ENCODE peak calls at places on chromosomes 5 and 9, in eight cellular contexts. One of them, this sample, is unnamed.

GRCh38 chr5:41763096-41763495 is 107.1 kb downstream of the OXCT1 start:
- DNase-seq in heart left ventricle: no peak
- DNase-seq in WERI-Rb-1: no peak
- DNase-seq in A549: no peak
- DNase-seq in H7: no peak
- DNase-seq in CD4-positive, alpha-beta memory T cell: no peak
- DNase-seq in tibial nerve: no peak
- DNase-seq in IMR-90: peak
- DNase-seq in this sample: peak

GRCh38 chr9:86369810-86370209 is 15.6 kb upstream of the TUT7 start:
- DNase-seq in heart left ventricle: no peak
- DNase-seq in WERI-Rb-1: no peak
- DNase-seq in A549: no peak
- DNase-seq in H7: no peak
- DNase-seq in CD4-positive, alpha-beta memory T cell: no peak
- DNase-seq in tibial nerve: no peak
- DNase-seq in IMR-90: no peak
- DNase-seq in this sample: no peak

GRCh38 chr5:94793113-94793815 is 174.8 kb downstream of the SLF1 start:
- DNase-seq in heart left ventricle: no peak
- DNase-seq in WERI-Rb-1: no peak
- DNase-seq in A549: no peak
- DNase-seq in H7: no peak
- DNase-seq in CD4-positive, alpha-beta memory T cell: peak
- DNase-seq in tibial nerve: no peak
- DNase-seq in IMR-90: peak
- DNase-seq in this sample: peak

GRCh38 chr5:115898656-115899055 is 56.9 kb downstream of the AP3S1 start:
- DNase-seq in heart left ventricle: no peak
- DNase-seq in WERI-Rb-1: no peak
- DNase-seq in A549: no peak
- DNase-seq in H7: no peak
- DNase-seq in CD4-positive, alpha-beta memory T cell: no peak
- DNase-seq in tibial nerve: no peak
- DNase-seq in IMR-90: peak
- DNase-seq in this sample: no peak

GRCh38 chr5:126003309-126003708 is 419.9 kb upstream of the GRAMD2B start:
- DNase-seq in heart left ventricle: peak
- DNase-seq in WERI-Rb-1: no peak
- DNase-seq in A549: no peak
- DNase-seq in H7: no peak
- DNase-seq in CD4-positive, alpha-beta memory T cell: no peak
- DNase-seq in tibial nerve: peak
- DNase-seq in IMR-90: peak
- DNase-seq in this sample: peak

GRCh38 chr5:106127341-106127781 is 1543.4 kb downstream of the EFNA5 start:
- DNase-seq in heart left ventricle: no peak
- DNase-seq in WERI-Rb-1: no peak
- DNase-seq in A549: no peak
- DNase-seq in H7: no peak
- DNase-seq in CD4-positive, alpha-beta memory T cell: no peak
- DNase-seq in tibial nerve: no peak
- DNase-seq in IMR-90: peak
- DNase-seq in this sample: no peak

GRCh38 chr5:55997742-55998351 is 3.1 kb upstream of the IL6ST start:
- DNase-seq in heart left ventricle: no peak
- DNase-seq in WERI-Rb-1: no peak
- DNase-seq in A549: peak
- DNase-seq in H7: no peak
- DNase-seq in CD4-positive, alpha-beta memory T cell: no peak
- DNase-seq in tibial nerve: no peak
- DNase-seq in IMR-90: peak
- DNase-seq in this sample: peak

GRCh38 chr5:157708866-157709265 is 22.4 kb upstream of the THG1L start:
- DNase-seq in heart left ventricle: no peak
- DNase-seq in WERI-Rb-1: no peak
- DNase-seq in A549: no peak
- DNase-seq in H7: no peak
- DNase-seq in CD4-positive, alpha-beta memory T cell: no peak
- DNase-seq in tibial nerve: no peak
- DNase-seq in IMR-90: peak
- DNase-seq in this sample: no peak

GRCh38 chr5:36724429-36725332 is 118.3 kb downstream of the SLC1A3 start:
- DNase-seq in heart left ventricle: peak
- DNase-seq in WERI-Rb-1: no peak
- DNase-seq in A549: peak
- DNase-seq in H7: peak
- DNase-seq in CD4-positive, alpha-beta memory T cell: peak
- DNase-seq in tibial nerve: peak
- DNase-seq in IMR-90: no peak
- DNase-seq in this sample: no peak
- H3K4me3 ChIP-seq in heart left ventricle: peak
- H3K4me3 ChIP-seq in WERI-Rb-1: no peak
- H3K4me3 ChIP-seq in A549: no peak
- H3K4me3 ChIP-seq in H7: no peak
- H3K4me3 ChIP-seq in CD4-positive, alpha-beta memory T cell: peak
- H3K4me3 ChIP-seq in tibial nerve: no peak
- H3K4me3 ChIP-seq in IMR-90: no peak
- H3K4me3 ChIP-seq in this sample: no peak

DNA sequence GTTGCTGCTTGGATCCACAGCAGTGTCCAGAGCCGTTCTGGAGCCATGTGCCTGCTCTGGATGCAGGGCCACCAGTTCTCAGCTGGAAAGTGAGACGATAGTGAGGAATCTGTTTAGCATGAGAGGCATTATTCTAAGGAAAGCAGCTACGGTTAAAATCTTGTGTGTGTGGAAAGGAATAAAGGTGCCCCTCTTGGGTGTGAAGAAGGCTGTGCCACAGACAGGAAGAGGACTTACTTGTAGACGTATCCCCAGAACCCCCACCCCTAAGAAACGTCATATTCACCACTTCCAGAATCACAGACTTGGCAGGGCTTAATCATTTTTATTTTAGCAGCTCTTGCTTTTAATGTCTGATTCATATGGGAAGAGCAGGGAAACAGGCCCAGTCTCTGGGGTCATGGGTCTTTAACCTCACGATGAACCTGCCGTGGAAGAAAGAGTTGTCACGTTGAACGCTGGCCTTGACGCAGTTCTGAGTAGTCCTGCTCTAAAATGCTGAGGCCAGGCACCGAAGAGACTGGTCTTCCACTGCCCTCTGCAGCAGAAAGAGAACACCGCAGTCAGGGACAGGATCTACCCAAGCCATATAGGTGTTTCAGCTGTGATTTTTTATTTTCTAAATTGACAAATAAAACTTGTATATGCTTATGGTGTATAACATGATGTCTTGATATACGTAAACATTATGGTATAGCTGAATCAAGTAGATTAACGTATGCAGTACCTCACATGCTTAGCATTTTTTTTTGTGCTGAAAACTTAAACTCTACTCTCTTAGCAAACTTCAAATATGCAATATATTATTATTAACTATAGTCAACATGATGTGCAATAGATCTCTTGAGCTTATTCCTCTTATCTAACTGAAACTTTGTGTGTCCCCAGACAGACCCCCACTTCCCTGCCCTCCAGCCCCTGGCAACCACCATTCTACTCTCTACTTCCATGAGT is 38.8 kb downstream of the CARTPT start:
- DNase-seq in heart left ventricle: peak
- DNase-seq in WERI-Rb-1: peak
- DNase-seq in A549: peak
- DNase-seq in H7: peak
- DNase-seq in CD4-positive, alpha-beta memory T cell: peak
- DNase-seq in tibial nerve: peak
- DNase-seq in IMR-90: peak
- DNase-seq in this sample: peak
- H3K4me3 ChIP-seq in heart left ventricle: no peak
- H3K4me3 ChIP-seq in WERI-Rb-1: peak
- H3K4me3 ChIP-seq in A549: peak
- H3K4me3 ChIP-seq in H7: no peak
- H3K4me3 ChIP-seq in CD4-positive, alpha-beta memory T cell: no peak
- H3K4me3 ChIP-seq in tibial nerve: no peak
- H3K4me3 ChIP-seq in IMR-90: no peak
- H3K4me3 ChIP-seq in this sample: peak

GRCh38 chr5:134438268-134438622 is 26.6 kb upstream of the CDKN2AIPNL start:
- DNase-seq in heart left ventricle: no peak
- DNase-seq in WERI-Rb-1: no peak
- DNase-seq in A549: no peak
- DNase-seq in H7: no peak
- DNase-seq in CD4-positive, alpha-beta memory T cell: no peak
- DNase-seq in tibial nerve: no peak
- DNase-seq in IMR-90: peak
- DNase-seq in this sample: peak

GRCh38 chr5:134440185-134440755 is 28.6 kb upstream of the CDKN2AIPNL start:
- DNase-seq in heart left ventricle: no peak
- DNase-seq in WERI-Rb-1: no peak
- DNase-seq in A549: no peak
- DNase-seq in H7: no peak
- DNase-seq in CD4-positive, alpha-beta memory T cell: no peak
- DNase-seq in tibial nerve: no peak
- DNase-seq in IMR-90: no peak
- DNase-seq in this sample: no peak

GRCh38 chr5:134437340-134438267 is 25.9 kb upstream of the CDKN2AIPNL start:
- DNase-seq in heart left ventricle: no peak
- DNase-seq in WERI-Rb-1: peak
- DNase-seq in A549: no peak
- DNase-seq in H7: no peak
- DNase-seq in CD4-positive, alpha-beta memory T cell: no peak
- DNase-seq in tibial nerve: no peak
- DNase-seq in IMR-90: peak
- DNase-seq in this sample: peak

GRCh38 chr5:134436523-134437339 is 25.1 kb upstream of the CDKN2AIPNL start:
- DNase-seq in heart left ventricle: peak
- DNase-seq in WERI-Rb-1: peak
- DNase-seq in A549: peak
- DNase-seq in H7: no peak
- DNase-seq in CD4-positive, alpha-beta memory T cell: peak
- DNase-seq in tibial nerve: peak
- DNase-seq in IMR-90: peak
- DNase-seq in this sample: peak

DNA sequence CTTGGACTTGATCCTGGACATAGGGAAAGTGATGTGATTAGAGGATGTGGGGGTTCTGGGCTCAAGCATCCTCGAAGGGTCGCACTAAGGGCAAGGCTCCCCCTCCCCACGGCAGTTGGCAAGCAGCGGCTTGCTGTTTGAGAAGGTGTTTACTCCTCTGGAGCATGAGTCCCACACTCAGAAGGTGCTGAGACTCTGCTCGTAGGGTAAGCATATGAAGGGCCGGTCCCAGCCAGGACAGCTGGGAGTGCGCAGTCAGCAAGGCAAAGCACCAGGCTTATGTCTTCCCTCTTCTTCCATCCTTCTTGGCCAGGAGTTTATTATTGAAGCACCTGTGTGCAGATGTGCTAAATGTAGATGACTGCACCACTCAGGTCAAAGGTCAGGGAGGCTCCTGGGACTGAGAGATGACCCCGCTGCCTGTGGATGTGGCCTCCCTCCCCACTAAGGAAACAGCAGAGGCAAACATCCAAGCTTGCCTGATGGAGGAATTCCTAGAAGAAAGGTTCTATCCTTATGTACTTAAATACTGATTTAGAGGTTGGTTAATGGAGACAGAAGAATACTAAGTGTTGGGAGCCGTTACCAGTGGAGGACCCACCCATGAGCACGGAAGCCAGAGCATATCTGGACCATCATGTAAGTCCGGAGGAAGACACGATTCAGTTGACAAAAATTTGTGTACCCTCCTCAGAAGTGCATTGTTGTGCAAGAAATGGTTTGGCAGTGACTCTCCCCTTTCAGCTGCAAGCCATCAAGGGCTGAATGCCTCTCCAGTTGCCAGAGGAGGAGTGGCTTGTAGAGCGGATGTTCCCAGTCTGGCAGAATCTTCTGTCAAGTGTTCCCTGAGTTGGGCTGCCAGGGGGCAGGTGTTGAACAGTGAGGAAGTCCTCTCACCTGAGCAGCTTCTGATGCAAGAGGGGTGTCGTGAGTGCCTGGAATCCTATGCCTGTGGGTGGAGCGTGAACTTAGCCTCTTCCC is 27.2 kb upstream of the CDKN2AIPNL start:
- DNase-seq in heart left ventricle: peak
- DNase-seq in WERI-Rb-1: no peak
- DNase-seq in A549: peak
- DNase-seq in H7: no peak
- DNase-seq in CD4-positive, alpha-beta memory T cell: no peak
- DNase-seq in tibial nerve: peak
- DNase-seq in IMR-90: peak
- DNase-seq in this sample: peak
- H3K4me3 ChIP-seq in heart left ventricle: no peak
- H3K4me3 ChIP-seq in WERI-Rb-1: no peak
- H3K4me3 ChIP-seq in A549: no peak
- H3K4me3 ChIP-seq in H7: no peak
- H3K4me3 ChIP-seq in CD4-positive, alpha-beta memory T cell: no peak
- H3K4me3 ChIP-seq in tibial nerve: no peak
- H3K4me3 ChIP-seq in IMR-90: no peak
- H3K4me3 ChIP-seq in this sample: peak

GRCh38 chr9:121272401-121272948 is 4.5 kb downstream of the GSN start:
- DNase-seq in heart left ventricle: no peak
- DNase-seq in WERI-Rb-1: no peak
- DNase-seq in A549: no peak
- DNase-seq in H7: no peak
- DNase-seq in CD4-positive, alpha-beta memory T cell: no peak
- DNase-seq in tibial nerve: no peak
- DNase-seq in IMR-90: no peak
- DNase-seq in this sample: no peak

GRCh38 chr9:121269030-121269887 is 1.3 kb downstream of the GSN start:
- DNase-seq in heart left ventricle: no peak
- DNase-seq in WERI-Rb-1: peak
- DNase-seq in A549: no peak
- DNase-seq in H7: peak
- DNase-seq in CD4-positive, alpha-beta memory T cell: no peak
- DNase-seq in tibial nerve: no peak
- DNase-seq in IMR-90: no peak
- DNase-seq in this sample: peak

GRCh38 chr9:121269888-121270254 is 1.9 kb downstream of the GSN start:
- DNase-seq in heart left ventricle: no peak
- DNase-seq in WERI-Rb-1: no peak
- DNase-seq in A549: no peak
- DNase-seq in H7: no peak
- DNase-seq in CD4-positive, alpha-beta memory T cell: no peak
- DNase-seq in tibial nerve: no peak
- DNase-seq in IMR-90: no peak
- DNase-seq in this sample: peak

GRCh38 chr9:121268598-121269029 is 652 bp downstream of the GSN start:
- DNase-seq in heart left ventricle: no peak
- DNase-seq in WERI-Rb-1: no peak
- DNase-seq in A549: no peak
- DNase-seq in H7: peak
- DNase-seq in CD4-positive, alpha-beta memory T cell: no peak
- DNase-seq in tibial nerve: no peak
- DNase-seq in IMR-90: no peak
- DNase-seq in this sample: peak

DNA sequence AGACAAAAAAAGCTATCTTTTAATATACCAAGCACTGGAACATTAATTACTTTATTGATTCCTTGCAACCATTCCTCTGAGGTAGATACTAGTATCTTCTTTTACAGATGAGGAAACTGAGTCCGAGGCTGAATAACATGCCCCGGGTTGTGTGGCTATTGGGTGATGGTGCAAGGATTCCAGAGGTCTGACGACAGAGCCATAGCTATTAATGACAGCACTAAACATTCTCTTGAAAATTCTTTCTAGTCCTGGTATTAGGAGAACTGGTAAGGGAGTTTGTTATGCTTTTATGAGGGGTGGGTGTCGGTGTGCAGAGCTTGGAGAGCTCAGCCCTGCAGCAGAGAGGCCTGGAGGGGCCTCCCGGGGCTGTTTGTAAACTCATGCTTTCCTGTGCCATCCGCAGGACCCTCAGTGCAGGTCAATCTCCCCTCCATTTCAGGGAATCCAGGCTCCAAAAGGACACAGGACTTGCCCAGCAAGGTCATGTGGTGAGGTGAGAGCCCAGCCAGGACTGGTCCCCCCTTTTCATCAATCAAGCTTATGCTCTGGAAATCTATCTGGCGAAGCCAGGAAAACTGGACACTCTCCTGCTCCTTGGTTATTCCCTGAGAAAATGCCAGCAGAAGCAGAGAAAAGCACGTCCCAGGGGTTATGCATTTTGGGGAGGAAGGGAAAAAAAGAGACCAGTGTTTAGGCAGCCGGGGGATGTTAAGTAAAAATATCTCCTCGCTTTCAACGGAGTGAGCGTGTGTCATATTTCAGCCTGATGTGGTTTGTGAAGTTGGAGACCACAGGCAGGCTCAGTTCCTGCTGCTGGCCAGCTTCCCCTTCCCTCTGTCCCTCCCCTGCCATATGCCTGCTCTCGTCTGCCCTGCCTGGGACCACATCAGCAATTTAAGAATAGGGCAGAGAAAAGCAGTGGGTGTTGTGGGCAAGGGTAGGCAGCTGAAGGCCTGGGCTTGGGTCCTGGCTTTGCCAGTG is 3.7 kb downstream of the GSN start:
- DNase-seq in heart left ventricle: peak
- DNase-seq in WERI-Rb-1: no peak
- DNase-seq in A549: no peak
- DNase-seq in H7: no peak
- DNase-seq in CD4-positive, alpha-beta memory T cell: no peak
- DNase-seq in tibial nerve: peak
- DNase-seq in IMR-90: peak
- DNase-seq in this sample: peak
- H3K4me3 ChIP-seq in heart left ventricle: no peak
- H3K4me3 ChIP-seq in WERI-Rb-1: no peak
- H3K4me3 ChIP-seq in A549: no peak
- H3K4me3 ChIP-seq in H7: no peak
- H3K4me3 ChIP-seq in CD4-positive, alpha-beta memory T cell: no peak
- H3K4me3 ChIP-seq in tibial nerve: no peak
- H3K4me3 ChIP-seq in IMR-90: peak
- H3K4me3 ChIP-seq in this sample: peak

This sample was measured in GM23248.